ENCODE peak calls at places on chromosome 19, in five cellular contexts. I, C, A, H and V are unnamed samples.

GRCh38 chr19:57888494-57889231 is at the start of gene ZNF814:
- DNase-seq in I (peak), C (peak), A (peak), H (peak), V (peak)

GRCh38 chr19:50548191-50549058 is 19.8 kb downstream of the LRRC4B start:
- DNase-seq in I (no peak), C (no peak), A (no peak), H (no peak), V (no peak)

GRCh38 chr19:49554701-49555181 is 25.6 kb downstream of the NOSIP start:
- DNase-seq in I (no peak), C (peak), A (no peak), H (no peak), V (no peak)

GRCh38 chr19:30516111-30516510 is 143.9 kb downstream of the ZNF536 start:
- DNase-seq in I (no peak), C (no peak), A (no peak), H (no peak), V (no peak)

GRCh38 chr19:50632151-50632835 is 7.4 kb downstream of the SYT3 start:
- DNase-seq in I (no peak), C (no peak), A (no peak), H (no peak), V (no peak)

GRCh38 chr19:485583-486236 is 10.6 kb upstream of the MADCAM1 start:
- DNase-seq in I (peak), C (peak), A (peak), H (no peak), V (no peak)

GRCh38 chr19:14629557-14629956 is 45.1 kb downstream of the ADGRE3 start:
- DNase-seq in I (no peak), C (no peak), A (no peak), H (no peak), V (no peak)

GRCh38 chr19:42388851-42389489 is 1.1 kb downstream of the CNFN start:
- DNase-seq in I (no peak), C (no peak), A (no peak), H (no peak), V (no peak)

GRCh38 chr19:38718747-38719543 is 25.3 kb downstream of the CAPN12 start:
- DNase-seq in I (no peak), C (peak), A (no peak), H (no peak), V (no peak)

GRCh38 chr19:45020071-45020470 is 18.8 kb upstream of the CLASRP start:
- DNase-seq in I (no peak), C (no peak), A (no peak), H (no peak), V (no peak)
- TF ChIP-seq CTCF in I (no peak), C (no peak), A (no peak), H (no peak), V (no peak)

GRCh38 chr19:55698256-55698655 is 23.2 kb downstream of the EPN1 start:
- DNase-seq in I (no peak), C (no peak), A (no peak), H (no peak), V (no peak)
- TF ChIP-seq CTCF in I (no peak), C (no peak), A (no peak), H (no peak), V (no peak)

GRCh38 chr19:2333807-2334211 is 5.3 kb downstream of the SPPL2B start:
- DNase-seq in I (no peak), C (no peak), A (no peak), H (peak), V (no peak)
- TF ChIP-seq CTCF in I (no peak), C (no peak), A (no peak), H (peak), V (no peak)

DNA sequence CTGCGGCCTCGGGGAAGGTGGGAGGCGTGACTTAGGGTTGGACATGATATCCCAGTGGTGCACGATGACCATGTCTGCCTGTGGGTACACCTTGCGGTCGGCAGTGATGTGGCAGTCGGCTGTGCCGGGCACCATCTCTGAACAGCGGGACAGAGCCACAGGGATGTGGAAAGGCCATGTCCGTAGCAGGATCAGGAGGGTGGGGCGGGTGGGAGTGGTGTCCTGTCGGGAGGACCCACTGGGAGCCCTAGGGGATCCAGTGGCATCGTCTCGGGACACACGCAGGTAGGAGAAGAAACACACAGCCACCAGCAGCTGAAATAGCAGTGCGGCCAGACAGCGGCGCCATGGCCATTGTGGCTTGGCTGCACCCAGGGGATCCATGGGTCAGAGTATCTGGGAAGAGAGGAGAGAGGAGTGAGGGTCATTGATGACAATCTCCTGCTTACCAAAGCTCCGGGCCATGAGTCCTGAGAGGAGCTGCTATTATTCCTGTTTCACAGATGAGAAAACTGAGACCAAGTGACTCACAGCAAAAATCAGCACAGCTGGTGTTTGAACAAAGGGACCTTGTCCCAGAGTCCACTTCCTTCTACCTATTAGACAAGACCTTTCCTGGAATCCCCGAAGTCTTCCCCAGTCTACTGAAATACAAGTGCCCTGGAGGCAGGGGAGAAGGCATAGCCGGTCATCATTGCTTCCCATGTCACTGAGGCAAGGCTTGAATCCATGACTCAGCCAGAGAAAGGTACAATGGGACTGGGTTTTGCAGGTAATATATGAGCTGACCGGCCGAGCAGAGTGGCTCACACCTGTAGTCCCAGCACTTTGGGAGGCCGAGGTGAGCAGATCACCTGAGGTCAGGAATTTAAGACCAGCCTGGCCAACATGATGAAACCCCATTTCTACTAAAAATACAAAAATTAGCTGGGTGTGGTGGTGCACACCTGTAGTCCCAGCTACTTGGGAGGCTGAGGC is 5.2 kb upstream of the FUT6 start:
- DNase-seq in I (no peak), C (no peak), A (no peak), H (no peak), V (no peak)
- TF ChIP-seq CTCF in I (no peak), C (no peak), A (no peak), H (no peak), V (no peak)